ENCODE peak calls at places on chromosomes 11 and 22, in four cellular contexts. K is K562, D is HepG2, F is WTC11. B is an unnamed sample.

GRCh38 chr11:94452988-94453387 is 40.7 kb downstream of the MRE11 start:
- DNase-seq in F (no peak), K (no peak), D (no peak), B (no peak)

GRCh38 chr22:50576070-50576469 is 2.2 kb downstream of the CPT1B start:
- DNase-seq in K (peak; percentile 66), D (peak; percentile 81), F (peak; percentile 41), B (peak; percentile 54)

GRCh38 chr22:23113067-23113846 is 28.5 kb downstream of the RSPH14 start:
- DNase-seq in F (no peak), D (no peak), K (peak; percentile 55), B (no peak)

GRCh38 chr11:43649501-43649900 is 31.0 kb upstream of the HSD17B12 start:
- DNase-seq in K (no peak), D (no peak), F (no peak), B (no peak)

GRCh38 chr11:62602141-62603071 is 741 bp upstream of the MTA2 start:
- DNase-seq in D (no peak), K (peak; percentile 84), F (peak; percentile 77), B (peak; percentile 71)

GRCh38 chr11:58787903-58788302 is 56.2 kb upstream of the GLYAT start:
- DNase-seq in K (no peak), F (no peak), D (no peak), B (no peak)

GRCh38 chr11:111913997-111914396 is 1.5 kb downstream of the HSPB2 start:
- DNase-seq in D (peak; percentile 46), F (no peak), K (no peak), B (no peak)

GRCh38 chr11:34356576-34356917 is 1.3 kb downstream of the ABTB2 start:
- DNase-seq in F (peak; percentile 29), K (no peak), D (no peak), B (no peak)

GRCh38 chr11:92552942-92553341 is 328.3 kb downstream of the FAT3 start:
- DNase-seq in K (no peak), D (peak; percentile 2), F (no peak), B (no peak)

GRCh38 chr22:38423512-38424503 is 31.2 kb downstream of the KCNJ4 start:
- DNase-seq in D (peak; percentile 56), F (no peak), K (no peak), B (no peak)

GRCh38 chr11:92703431-92703830 is 266.0 kb upstream of the MTNR1B start:
- DNase-seq in D (no peak), K (no peak), F (no peak), B (no peak)

GRCh38 chr11:120547871-120548681 is 36.5 kb downstream of the GRIK4 start:
- DNase-seq in D (peak; percentile 91), K (no peak), F (no peak), B (no peak)

GRCh38 chr22:22578702-22579424 is 19.8 kb upstream of the PRAME start:
- DNase-seq in F (no peak), K (peak; percentile 81), D (no peak), B (no peak)

GRCh38 chr11:80239217-80239616 is 798.4 kb upstream of the TENM4 start:
- DNase-seq in D (peak; percentile 1), F (no peak), K (no peak), B (no peak)

GRCh38 chr11:117095301-117096139 is 2.7 kb downstream of the SIK3 start:
- DNase-seq in F (no peak), D (peak; percentile 82), K (peak; percentile 77), B (no peak)

GRCh38 chr11:11155962-11156815 is 196.9 kb downstream of the CSNK2A3 start:
- DNase-seq in F (peak; percentile 86), D (no peak), K (peak; percentile 72), B (peak; percentile 75)

GRCh38 chr22:37419370-37419915 is 7.8 kb downstream of the ELFN2 start:
- DNase-seq in K (no peak), D (no peak), F (no peak), B (no peak)

GRCh38 chr22:37421468-37421877 is 5.8 kb downstream of the ELFN2 start:
- DNase-seq in D (no peak), K (no peak), F (no peak), B (no peak)

GRCh38 chr22:37418627-37419369 is 8.5 kb downstream of the ELFN2 start:
- DNase-seq in F (no peak), D (no peak), K (no peak), B (no peak)

GRCh38 chr22:37420656-37421467 is 6.4 kb downstream of the ELFN2 start:
- DNase-seq in K (no peak), F (no peak), D (no peak), B (no peak)

DNA sequence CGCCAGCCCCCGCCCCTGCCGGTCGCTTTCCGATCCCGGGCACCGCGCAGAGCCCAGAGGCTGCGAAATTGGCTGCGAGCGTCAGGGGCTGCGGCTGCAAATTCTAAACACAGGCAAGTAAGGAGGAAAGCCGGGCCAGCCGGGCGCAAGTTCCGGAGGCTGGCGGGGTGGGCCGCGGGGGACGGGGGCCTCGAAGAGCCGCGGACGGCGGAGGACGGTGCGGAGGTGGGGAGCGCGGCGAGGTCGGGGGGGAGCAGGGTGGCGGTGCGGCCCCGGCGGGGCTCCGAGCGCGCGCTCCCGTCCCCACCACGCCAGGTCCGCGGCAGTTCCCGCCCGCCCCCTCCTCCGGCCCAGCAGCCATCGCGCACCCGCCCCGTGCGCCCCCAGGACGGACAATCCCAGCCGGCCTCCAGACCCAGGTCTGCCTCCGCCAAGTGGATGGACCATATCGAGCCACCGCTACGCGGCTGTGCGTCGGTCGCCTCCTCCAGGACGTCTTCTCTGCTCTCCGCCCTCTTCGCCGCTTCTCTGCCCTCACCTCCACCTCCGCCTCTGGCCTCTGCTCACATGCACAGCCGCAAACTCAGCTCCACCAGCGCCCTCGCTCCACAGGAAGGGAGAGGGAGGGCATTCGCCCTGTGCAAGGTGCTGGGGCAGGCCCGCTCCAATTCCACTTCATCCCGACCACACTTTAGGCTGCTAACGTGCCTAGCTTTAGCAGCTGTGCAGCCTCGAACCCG is 7.2 kb downstream of the ELFN2 start:
- DNase-seq in F (peak; percentile 64), D (no peak), K (no peak), B (no peak)
- TF ChIP-seq SP1 in F (no peak), D (no peak), K (no peak), B (no peak)

DNA sequence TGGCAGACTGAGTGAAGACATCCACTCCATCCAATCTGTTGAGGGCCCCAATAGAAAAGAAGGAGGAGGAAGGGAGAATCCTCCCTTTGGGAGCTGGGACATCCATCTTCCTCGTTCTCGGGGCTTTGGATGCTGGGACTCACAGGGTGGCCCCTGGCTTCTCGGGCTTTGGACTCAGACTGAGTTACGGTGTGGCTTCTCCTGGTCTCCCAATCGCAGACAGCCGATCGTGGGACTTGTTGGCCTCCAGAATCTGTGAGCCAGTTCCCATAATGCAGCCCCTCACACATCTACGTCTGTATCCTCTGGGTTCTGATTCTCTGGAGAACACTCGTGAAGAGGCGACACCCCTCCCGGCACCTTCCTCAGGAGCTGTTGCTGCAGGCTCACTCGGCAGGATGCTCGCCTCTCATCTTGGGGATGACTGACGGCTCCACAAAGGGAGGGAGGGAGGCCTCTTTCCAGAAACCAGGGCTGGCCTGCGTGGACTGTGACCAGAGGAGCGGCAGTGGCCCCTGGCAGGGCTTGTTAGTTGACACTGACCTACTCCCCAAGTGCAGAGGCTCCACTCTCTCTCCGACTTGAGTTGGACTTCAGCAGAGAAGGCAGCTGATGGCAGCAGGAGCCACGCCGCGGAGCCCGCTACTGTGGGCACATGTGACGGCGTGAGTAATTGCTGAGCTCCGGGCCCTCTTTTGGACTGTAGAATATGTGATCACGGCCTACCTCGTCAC is 14.7 kb upstream of the TTLL12 start:
- DNase-seq in F (no peak), K (no peak), D (no peak), B (no peak)
- TF ChIP-seq ELF4 in F (no peak), K (no peak), D (no peak), B (no peak)

GRCh38 chr11:125373426-125374391 is 122.4 kb downstream of the FEZ1 start:
- DNase-seq in K (no peak), F (no peak), D (no peak), B (no peak)

GRCh38 chr11:125372911-125373310 is 123.2 kb downstream of the FEZ1 start:
- DNase-seq in K (no peak), D (no peak), F (no peak), B (no peak)

GRCh38 chr11:125371451-125371935 is 124.6 kb downstream of the FEZ1 start:
- DNase-seq in K (no peak), D (no peak), F (peak; percentile 86), B (no peak)

GRCh38 chr11:125370561-125371389 is 125.3 kb downstream of the FEZ1 start:
- DNase-seq in F (no peak), K (no peak), D (no peak), B (no peak)

DNA sequence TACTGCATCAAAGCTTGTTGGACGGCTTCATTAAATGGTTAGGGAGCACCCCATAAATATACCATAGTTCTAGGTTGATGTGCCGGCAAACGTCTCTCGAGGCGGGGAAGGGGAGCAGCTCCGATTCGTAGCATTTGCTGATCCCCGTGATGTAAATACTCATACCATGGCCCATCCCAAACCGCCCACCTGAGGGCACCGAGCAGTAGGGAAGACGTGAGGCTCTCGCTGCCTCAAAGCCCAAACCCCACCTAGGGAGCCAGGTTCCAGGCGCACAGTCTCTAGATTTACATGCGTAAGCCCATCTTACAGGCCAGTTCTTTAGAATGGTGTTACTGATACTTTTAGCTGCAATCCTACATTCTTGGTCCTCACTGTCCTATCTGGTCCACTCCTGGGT is 124.0 kb downstream of the FEZ1 start:
- DNase-seq in D (no peak), K (no peak), F (peak; percentile 20), B (no peak)
- TF ChIP-seq SP1 in D (no peak), K (no peak), F (no peak), B (no peak)

GRCh38 chr11:88359529-88359928 is 22.0 kb upstream of the CTSC start:
- DNase-seq in D (no peak), K (peak; percentile 29), F (no peak), B (no peak)
- TF ChIP-seq ELF4 in D (no peak), K (no peak), F (no peak), B (no peak)

GRCh38 chr22:35450824-35451541 is 51.0 kb downstream of the MCM5 start:
- DNase-seq in F (no peak), D (no peak), K (no peak), B (no peak)

GRCh38 chr22:35452351-35452781 is 52.4 kb downstream of the MCM5 start:
- DNase-seq in F (no peak), K (no peak), D (no peak), B (no peak)

GRCh38 chr22:35452810-35453743 is 53.1 kb downstream of the MCM5 start:
- DNase-seq in K (no peak), F (no peak), D (no peak), B (no peak)

GRCh38 chr22:35449829-35450689 is 50.1 kb downstream of the MCM5 start:
- DNase-seq in D (no peak), K (no peak), F (no peak), B (no peak)

DNA sequence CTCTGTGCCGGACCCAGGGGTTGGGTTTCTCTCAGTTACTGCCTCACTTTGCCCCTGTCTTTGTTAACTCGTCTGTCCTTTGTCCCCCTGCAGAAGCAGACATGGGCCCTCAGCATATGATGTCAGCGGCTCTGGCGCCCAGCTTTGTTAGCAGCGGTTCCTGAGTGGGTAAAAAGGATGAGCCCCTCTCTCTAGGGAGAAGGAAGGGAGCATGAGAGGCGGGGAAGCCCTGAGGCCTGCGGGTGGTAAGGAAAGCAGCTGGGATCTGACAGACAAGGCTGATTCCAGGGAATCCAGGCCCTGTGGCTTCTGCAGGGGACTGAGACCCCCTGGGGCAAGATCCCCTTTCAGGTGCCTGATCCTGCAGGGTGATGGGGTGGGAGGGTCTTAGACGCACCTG is 51.7 kb downstream of the MCM5 start:
- DNase-seq in D (no peak), K (no peak), F (no peak), B (no peak)
- TF ChIP-seq SP1 in D (no peak), K (no peak), F (no peak), B (no peak)

DNA sequence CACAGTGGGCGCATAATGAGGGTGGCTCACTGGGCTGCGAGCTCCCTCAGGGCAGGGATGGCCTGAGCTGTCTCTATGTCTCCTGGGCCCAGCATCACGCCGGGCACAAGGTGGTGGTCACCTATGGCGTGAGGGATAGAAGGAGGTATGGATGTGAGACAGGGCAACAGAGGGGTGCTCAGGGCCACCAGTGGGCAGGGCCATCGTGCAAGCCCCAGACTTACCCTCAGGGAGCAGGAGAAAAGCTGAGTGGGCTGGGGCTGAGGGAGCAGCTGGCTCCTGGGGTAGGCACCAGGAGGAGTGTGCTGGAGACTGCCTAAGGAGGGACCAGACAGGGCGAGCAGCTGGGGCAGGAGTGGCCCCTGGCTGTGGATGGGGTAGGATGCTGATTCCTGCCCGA is 34.3 kb upstream of the KLHL35 start:
- DNase-seq in K (no peak), D (no peak), F (no peak), B (no peak)
- TF ChIP-seq ELF4 in K (no peak), D (no peak), F (no peak), B (no peak)

B was measured in HEK293T.